ENCODE peak calls at places on chromosomes 3 and 15, in six cellular contexts. G is activated T-cell treated with anti-CD3 and anti-CD28 coated beads, Interleukin-2, amount 50 U/mL, for 4 hours; N is uterus; E is GM13976; V is body of pancreas; O is stimulated activated CD8-positive, alpha-beta memory T cell treated with anti-CD3 and anti-CD28 coated beads, Interleukin-12 subunit alpha, Interleukin-12 subunit beta, amount 100 ng/mL, for 1 hour. F is an unnamed sample.

GRCh38 chr15:45417303-45417950 is 39.1 kb upstream of the GATM start:
- DNase-seq in V (no peak), O (no peak), G (no peak), N (no peak), E (no peak), F (no peak)

GRCh38 chr3:105398407-105398806 is 31.7 kb downstream of the ALCAM start:
- DNase-seq in V (no peak), E (no peak), G (no peak), N (no peak), O (no peak), F (no peak)

GRCh38 chr3:104635872-104636580 is 730.7 kb upstream of the ALCAM start:
- DNase-seq in V (peak; percentile 63), E (no peak), G (no peak), O (no peak), N (no peak), F (no peak)

GRCh38 chr3:157129782-157130137 is 30.2 kb downstream of the CCNL1 start:
- DNase-seq in V (peak; percentile 14), E (no peak), G (no peak), O (no peak), N (peak; percentile 23), F (no peak)

GRCh38 chr3:147915057-147915456 is 505.9 kb downstream of the ZIC1 start:
- DNase-seq in V (no peak), E (no peak), G (no peak), N (no peak), O (no peak), F (no peak)

GRCh38 chr3:54951405-54951804 is 23.5 kb upstream of the LRTM1 start:
- DNase-seq in G (no peak), V (peak; percentile 63), N (peak; percentile 75), O (no peak), E (no peak), F (no peak)

GRCh38 chr3:4986611-4987373 is 7.6 kb downstream of the BHLHE40 start:
- DNase-seq in E (peak; percentile 84), G (peak; percentile 53), O (peak; percentile 43), V (peak; percentile 99), N (peak; percentile 97), F (peak; percentile 59)

GRCh38 chr3:156483426-156483825 is 71.5 kb downstream of the SSR3 start:
- DNase-seq in N (no peak), G (no peak), O (no peak), V (no peak), E (peak; percentile 20), F (no peak)

GRCh38 chr3:15428539-15428938 is 1.1 kb downstream of the EAF1 start:
- DNase-seq in V (no peak), O (no peak), G (peak; percentile 12), N (no peak), E (no peak), F (peak; percentile 13)

GRCh38 chr15:60374628-60375081 is 23.1 kb downstream of the ANXA2 start:
- DNase-seq in G (no peak), N (no peak), V (peak; percentile 51), E (no peak), O (no peak), F (no peak)

GRCh38 chr15:43095243-43095642 is 10.6 kb downstream of the UBR1 start:
- DNase-seq in E (no peak), N (no peak), O (no peak), G (no peak), V (no peak), F (no peak)

GRCh38 chr3:63886843-63887242 is 23.2 kb downstream of the ATXN7 start:
- DNase-seq in E (no peak), V (no peak), G (no peak), O (no peak), N (no peak), F (no peak)

GRCh38 chr15:38554354-38554753 is 10.3 kb downstream of the RASGRP1 start:
- DNase-seq in E (peak; percentile 28), V (no peak), O (no peak), G (no peak), N (no peak), F (no peak)

GRCh38 chr3:25897019-25897418 is 107.1 kb downstream of the OXSM start:
- DNase-seq in G (no peak), N (no peak), V (no peak), E (peak; percentile 69), O (no peak), F (no peak)

GRCh38 chr3:103167850-103168249 is 733.0 kb downstream of the ZPLD1 start:
- DNase-seq in N (no peak), G (no peak), V (no peak), E (no peak), O (no peak), F (no peak)

F was measured in activated gamma-delta T cell treated with anti-CD3 and anti-CD28 coated beads, Interleukin-2, amount 50 U/mL, for 16 hours.